ENCODE peak calls at places on chromosomes 3 and 15, in four cellular contexts. T is astrocyte, R is K562, P is AG04450. M is an unnamed sample.

GRCh38 chr15:101675796-101676582 is 23.8 kb upstream of the TM2D3 start:
- DNase-seq in T (peak), R (no peak), P (peak), M (peak)

GRCh38 chr3:101189786-101190185 is 130.6 kb downstream of the IMPG2 start:
- DNase-seq in T (no peak), R (no peak), P (peak), M (no peak)

GRCh38 chr15:41417418-41417811 is 520 bp downstream of the RTF1 start:
- DNase-seq in T (no peak), R (peak), P (no peak), M (no peak)

GRCh38 chr3:159711560-159712333 is 276.9 kb upstream of the IL12A start:
- DNase-seq in T (peak), R (no peak), P (peak), M (peak)

GRCh38 chr3:14839236-14839635 is 20.5 kb downstream of the FGD5 start:
- DNase-seq in T (no peak), R (no peak), P (no peak), M (no peak)

GRCh38 chr3:71593106-71593505 is 9.6 kb upstream of the FOXP1 start:
- DNase-seq in T (no peak), R (no peak), P (no peak), M (no peak)

GRCh38 chr3:128970741-128971048 is 23.2 kb downstream of the CFAP92 start:
- DNase-seq in T (no peak), R (no peak), P (no peak), M (no peak)

GRCh38 chr3:171192176-171192854 is 165.8 kb upstream of the SLC2A2 start:
- DNase-seq in T (peak), R (peak), P (peak), M (no peak)

GRCh38 chr15:68635142-68635541 is 56.3 kb downstream of the CORO2B start:
- DNase-seq in T (no peak), R (no peak), P (no peak), M (no peak)

GRCh38 chr15:35305906-35306305 is 220.8 kb upstream of the NANOGP8 start:
- DNase-seq in T (peak), R (peak), P (peak), M (no peak)

GRCh38 chr15:72271895-72272212 is 500 bp downstream of the PARP6 start:
- DNase-seq in T (peak), R (peak), P (no peak), M (peak)

GRCh38 chr3:150270883-150271577 is 137.1 kb upstream of the TSC22D2 start:
- DNase-seq in T (no peak), R (no peak), P (no peak), M (no peak)

GRCh38 chr15:76642671-76643070 is 262.5 kb downstream of the SCAPER start:
- DNase-seq in T (no peak), R (no peak), P (no peak), M (no peak)

GRCh38 chr15:62099171-62099601 is 32.4 kb downstream of the C2CD4A start:
- DNase-seq in T (peak), R (no peak), P (no peak), M (peak)

GRCh38 chr3:5428607-5429516 is 241.4 kb downstream of the EDEM1 start:
- DNase-seq in T (peak), R (peak), P (no peak), M (no peak)

GRCh38 chr3:145266368-145266767 is 894.6 kb downstream of the PLOD2 start:
- DNase-seq in T (no peak), R (no peak), P (no peak), M (no peak)

GRCh38 chr3:11566916-11567315 is 76.8 kb downstream of the VGLL4 start:
- DNase-seq in T (no peak), R (peak), P (no peak), M (no peak)

GRCh38 chr3:50139718-50140423 is 15.3 kb upstream of the SEMA3F start:
- DNase-seq in T (no peak), R (no peak), P (no peak), M (peak)

GRCh38 chr15:67570875-67571642 is 28.6 kb downstream of the MAP2K5 start:
- DNase-seq in T (no peak), R (no peak), P (no peak), M (no peak)

GRCh38 chr3:76024640-76025039 is 239.3 kb upstream of the ZNF717 start:
- DNase-seq in T (peak), R (peak), P (no peak), M (peak)

GRCh38 chr3:38421679-38422336 is 31.9 kb upstream of the ACVR2B start:
- DNase-seq in T (no peak), R (no peak), P (no peak), M (no peak)

GRCh38 chr15:71409541-71409940 is 294.3 kb downstream of the THSD4 start:
- DNase-seq in T (no peak), R (no peak), P (no peak), M (no peak)

GRCh38 chr15:96544162-96544756 is 213.8 kb downstream of the NR2F2 start:
- DNase-seq in T (no peak), R (no peak), P (no peak), M (no peak)

GRCh38 chr15:59524331-59524731 is 86.3 kb downstream of the FAM81A start:
- DNase-seq in T (no peak), R (no peak), P (no peak), M (no peak)

GRCh38 chr15:41544650-41545015 is 576 bp upstream of the RPAP1 start:
- DNase-seq in T (no peak), R (no peak), P (no peak), M (no peak)

GRCh38 chr3:180295811-180296210 is 259.1 kb upstream of the PEX5L start:
- DNase-seq in T (no peak), R (no peak), P (no peak), M (no peak)

GRCh38 chr3:139103484-139103883 is 58.8 kb upstream of the PRR23C start:
- DNase-seq in T (no peak), R (no peak), P (no peak), M (no peak)

GRCh38 chr3:59084598-59084997 is 34.8 kb upstream of the CFAP20DC start:
- DNase-seq in T (no peak), R (no peak), P (no peak), M (no peak)

GRCh38 chr3:86056962-86057361 is 934.0 kb downstream of the VGLL3 start:
- DNase-seq in T (no peak), R (no peak), P (no peak), M (peak)

GRCh38 chr3:72270072-72270611 is 485.2 kb upstream of the PROK2 start:
- DNase-seq in T (peak), R (peak), P (peak), M (peak)

GRCh38 chr3:172280406-172281051 is 167.7 kb downstream of the GHSR start:
- DNase-seq in T (peak), R (peak), P (peak), M (peak)

GRCh38 chr3:40226636-40227035 is 82.9 kb upstream of the EIF1B start:
- DNase-seq in T (no peak), R (no peak), P (no peak), M (no peak)

GRCh38 chr3:17639257-17639656 is 103.2 kb downstream of the TBC1D5 start:
- DNase-seq in T (peak), R (no peak), P (peak), M (peak)

GRCh38 chr15:88629071-88629470 is 7.9 kb downstream of the AEN start:
- DNase-seq in T (no peak), R (no peak), P (no peak), M (no peak)

GRCh38 chr3:56413911-56414310 is 54.4 kb downstream of the ERC2 start:
- DNase-seq in T (no peak), R (no peak), P (no peak), M (no peak)

GRCh38 chr3:100606894-100607512 is 2.4 kb upstream of the ADGRG7 start:
- DNase-seq in T (no peak), R (no peak), P (no peak), M (no peak)

GRCh38 chr15:27358751-27359434 is 387.9 kb downstream of the GABRG3 start:
- DNase-seq in T (peak), R (peak), P (no peak), M (peak)

GRCh38 chr3:149291178-149291577 is 42.3 kb downstream of the TM4SF18 start:
- DNase-seq in T (no peak), R (peak), P (no peak), M (no peak)

GRCh38 chr3:9439331-9439730 is 41.9 kb downstream of the SETD5 start:
- DNase-seq in T (no peak), R (no peak), P (no peak), M (no peak)

GRCh38 chr3:20511863-20512262 is 325.9 kb upstream of the SGO1 start:
- DNase-seq in T (peak), R (peak), P (peak), M (peak)
- TF ChIP-seq CTCF in T (peak), R (peak), P (peak), M (peak)

DNA sequence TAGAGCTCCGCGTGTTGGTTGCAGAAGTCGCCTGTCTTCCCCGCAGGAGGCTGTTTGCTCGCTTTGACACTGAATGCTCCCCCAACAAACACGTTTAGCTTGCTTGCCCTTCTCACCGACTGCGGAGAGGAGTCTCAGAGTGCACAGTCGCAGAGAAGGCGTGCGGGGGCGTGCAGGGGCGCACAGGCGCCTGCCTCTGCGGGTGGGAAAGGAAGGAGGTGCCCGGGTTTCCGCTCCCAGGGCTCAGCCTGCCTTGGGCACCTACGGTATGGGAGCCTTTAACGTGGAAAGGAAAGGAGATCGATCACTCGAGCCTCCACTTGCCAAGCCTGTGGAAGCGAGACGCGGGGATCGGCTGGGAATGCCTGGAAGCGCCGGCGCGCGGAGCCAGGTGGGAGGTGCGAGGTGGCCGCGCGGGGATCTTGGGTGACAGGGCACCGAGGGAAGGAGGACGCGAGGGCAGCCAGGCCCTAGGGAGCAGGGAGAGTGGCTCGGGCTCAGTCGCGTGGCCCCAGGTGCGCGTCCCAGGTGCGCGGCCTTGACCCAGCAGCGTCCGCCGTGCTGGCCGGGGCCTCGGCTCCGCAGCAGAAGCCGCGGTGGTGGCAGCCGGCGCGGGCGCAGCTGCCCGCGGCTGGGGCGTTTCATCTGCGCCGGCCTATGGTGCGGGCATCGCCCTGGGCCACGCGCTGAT is at the start of gene FAN1:
- DNase-seq in T (peak), R (peak), P (peak), M (peak)
- TF ChIP-seq CTCF in T (no peak), R (no peak), P (no peak), M (no peak)

DNA sequence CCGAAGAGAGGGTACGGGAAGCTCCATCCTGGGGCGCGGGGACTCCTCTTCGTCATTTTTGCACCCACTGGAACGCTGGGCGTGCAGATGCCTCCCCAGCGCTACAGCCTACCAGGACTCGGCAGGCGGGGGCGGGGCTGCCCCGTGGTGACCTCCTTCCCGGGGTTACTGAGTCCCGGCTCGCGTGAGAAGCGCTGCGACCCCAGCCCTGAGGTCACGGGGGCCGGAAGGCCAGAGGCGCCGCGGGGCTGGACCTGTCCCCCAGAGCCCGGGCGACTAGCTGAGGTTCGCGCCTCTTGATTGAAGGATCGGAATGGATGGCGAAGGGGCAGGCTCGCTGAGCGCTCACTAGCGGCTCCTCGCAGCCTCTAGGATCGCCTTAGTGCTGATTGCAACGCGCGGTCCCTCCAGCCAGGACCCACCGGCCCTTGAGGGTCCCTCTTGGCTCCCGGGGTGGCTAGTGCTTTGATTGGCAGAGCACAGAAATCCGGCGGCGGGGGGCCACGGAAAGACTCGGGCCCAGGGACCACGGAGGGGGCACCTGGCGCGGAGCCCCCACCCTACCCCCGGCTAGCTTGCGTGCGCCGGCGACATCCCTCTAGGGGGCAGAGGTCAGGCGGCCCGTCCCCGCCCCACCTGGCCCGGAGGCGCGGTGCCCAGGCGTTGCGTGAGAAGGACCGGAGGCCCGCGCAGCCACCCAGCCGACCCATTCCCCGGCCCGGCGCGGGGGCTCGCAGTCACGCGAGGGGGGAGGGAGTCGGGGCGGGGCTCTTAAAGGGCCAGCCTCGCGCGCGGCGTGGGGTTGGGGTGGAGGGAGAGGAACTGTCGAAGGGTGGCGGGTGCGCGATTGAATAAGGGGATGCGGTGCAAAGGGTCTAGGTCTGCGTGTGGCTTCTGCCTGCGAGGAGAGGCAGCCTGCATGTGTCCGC is 781 bp upstream of the CYP1A1 start:
- DNase-seq in T (no peak), R (no peak), P (no peak), M (peak)
- TF ChIP-seq CTCF in T (no peak), R (no peak), P (no peak), M (no peak)

DNA sequence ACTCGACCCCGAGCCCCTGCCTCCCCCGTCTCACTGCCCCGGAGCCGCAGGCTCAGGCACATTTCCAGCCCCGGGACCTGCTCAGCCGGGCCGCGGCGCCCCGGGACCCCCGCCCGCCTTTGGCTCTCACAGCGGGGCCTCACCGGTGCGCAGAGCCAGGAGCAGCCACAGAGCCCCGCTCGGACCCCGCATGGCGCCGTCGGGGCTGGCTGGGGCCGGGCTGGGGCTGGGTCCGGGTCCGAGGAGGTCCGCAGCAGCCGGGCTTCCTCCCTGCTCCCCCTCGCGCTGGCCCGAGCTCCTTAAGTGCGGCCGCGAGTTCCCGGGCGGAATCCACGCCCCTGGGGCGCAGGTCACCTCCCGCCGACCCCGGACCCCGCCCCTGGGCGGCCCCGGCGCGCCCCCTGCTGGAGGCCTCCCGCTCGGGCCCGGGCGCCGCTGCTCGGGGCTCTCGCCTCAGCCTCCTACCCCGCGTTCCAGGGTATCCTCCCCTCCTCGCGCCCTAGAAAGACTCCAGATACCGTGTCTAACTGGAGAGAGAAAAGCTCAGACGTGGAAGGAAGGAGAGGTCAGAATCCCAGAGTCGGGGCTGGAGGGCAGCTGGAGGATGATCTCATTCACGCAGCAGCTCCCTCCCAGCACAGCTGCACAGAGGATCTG is at the start of gene MELTF:
- DNase-seq in T (peak), R (peak), P (peak), M (peak)
- TF ChIP-seq CTCF in T (peak), R (peak), P (peak), M (peak)

GRCh38 chr3:119695480-119695879 is 7.3 kb upstream of the CFAP91 start:
- DNase-seq in T (no peak), R (peak), P (no peak), M (peak)

GRCh38 chr3:119690043-119690656 is 12.7 kb upstream of the CFAP91 start:
- DNase-seq in T (no peak), R (peak), P (no peak), M (peak)
- TF ChIP-seq CTCF in T (peak), R (peak), P (peak), M (peak)

GRCh38 chr15:83066761-83067637 is at the start of gene BTBD1:
- DNase-seq in T (peak), R (peak), P (peak), M (peak)
- TF ChIP-seq CTCF in T (no peak), R (peak), P (no peak), M (no peak)

GRCh38 chr15:60592386-60593339 is 113.7 kb upstream of the ICE2 start:
- DNase-seq in T (peak), R (peak), P (no peak), M (peak)
- TF ChIP-seq CTCF in T (no peak), R (no peak), P (no peak), M (no peak)

DNA sequence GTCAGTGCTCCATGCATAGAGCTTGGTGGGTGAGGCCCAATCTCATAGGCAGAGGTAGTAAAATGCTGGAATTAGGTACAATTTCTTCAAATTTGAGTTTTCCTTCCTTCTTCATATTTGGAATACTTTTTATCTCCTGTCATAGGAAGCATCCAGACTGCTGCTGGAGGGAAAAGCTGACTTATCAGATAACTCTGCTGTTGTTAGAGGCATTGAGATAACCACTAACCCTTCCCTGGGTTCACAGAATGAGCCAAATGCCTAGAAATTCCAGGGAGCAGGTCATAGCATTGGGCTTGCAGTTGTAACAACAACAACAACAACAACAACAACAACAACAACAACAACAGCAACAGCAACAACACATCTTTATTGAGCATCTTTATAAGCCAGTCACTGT is 332.7 kb downstream of the PDCD6IP start:
- DNase-seq in T (no peak), R (no peak), P (no peak), M (no peak)
- TF ChIP-seq CTCF in T (no peak), R (no peak), P (no peak), M (no peak)

DNA sequence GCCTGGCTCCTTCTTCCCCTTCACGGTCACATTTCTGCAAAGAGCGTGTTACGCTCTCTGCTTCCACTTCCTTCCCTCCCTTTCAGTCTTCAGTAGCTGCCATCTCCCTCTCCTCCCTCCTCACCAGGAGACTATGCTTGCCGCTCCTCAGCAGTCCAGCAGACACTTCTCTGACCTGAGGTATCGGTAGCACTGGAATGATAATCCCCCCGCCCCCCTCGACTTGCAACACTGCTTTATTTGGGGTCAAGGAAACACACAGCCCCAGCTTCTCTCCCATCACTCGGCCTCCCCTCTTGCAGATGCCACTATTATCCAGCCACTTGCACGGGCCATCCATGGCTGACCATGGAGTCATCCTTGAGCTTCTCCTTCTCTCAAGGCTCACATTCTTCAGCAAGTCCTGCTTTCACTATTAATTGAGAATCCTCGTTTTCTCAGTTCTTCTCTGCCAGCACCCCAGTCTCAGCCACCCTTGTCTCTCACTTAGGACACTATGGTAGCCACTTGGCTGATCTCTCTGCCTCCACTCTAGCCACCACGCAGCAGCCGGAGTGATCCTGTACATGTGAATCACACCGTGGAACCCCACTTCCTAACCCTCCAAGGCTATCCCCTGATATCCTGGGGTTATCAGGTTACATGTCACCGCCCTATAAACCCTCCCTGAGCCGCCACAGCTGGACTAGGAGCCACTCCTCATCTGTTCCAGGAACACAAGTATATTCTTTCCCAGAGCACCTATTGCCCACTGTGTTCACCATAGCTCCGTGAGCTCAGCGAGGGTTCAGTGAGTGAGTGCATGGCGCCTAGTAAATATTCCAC is 960 bp upstream of the PARP14 start:
- DNase-seq in T (no peak), R (peak), P (no peak), M (peak)
- TF ChIP-seq CTCF in T (no peak), R (no peak), P (no peak), M (no peak)

GRCh38 chr3:34924961-34925360 is 714.4 kb upstream of the ARPP21 start:
- DNase-seq in T (no peak), R (no peak), P (no peak), M (no peak)

GRCh38 chr3:34919025-34919424 is 720.3 kb upstream of the ARPP21 start:
- DNase-seq in T (no peak), R (no peak), P (no peak), M (no peak)
- TF ChIP-seq CTCF in T (no peak), R (no peak), P (no peak), M (no peak)